ENCODE peak calls at places on chromosomes 3 and 15, in six cellular contexts. C is vagina, G is K562, Z is HL-60, U is endothelial cell of umbilical vein, I is GM23338. L is an unnamed sample.

GRCh38 chr15:67164401-67164791 is 90.1 kb downstream of the AAGAB start:
- DNase-seq in C (no peak), G (no peak), Z (no peak), U (peak), I (no peak), L (no peak)

GRCh38 chr15:98799461-98799971 is 151.2 kb downstream of the IGF1R start:
- DNase-seq in C (peak), G (no peak), Z (no peak), U (peak), I (peak), L (no peak)

GRCh38 chr3:11238880-11239279 is 33.3 kb upstream of the ATG7 start:
- DNase-seq in C (no peak), G (no peak), Z (no peak), U (peak), I (no peak), L (no peak)

GRCh38 chr15:60120100-60120499 is 116.0 kb downstream of the FOXB1 start:
- DNase-seq in C (no peak), G (no peak), Z (no peak), U (no peak), I (peak), L (no peak)

GRCh38 chr15:92938387-92938786 is 38.3 kb downstream of the CHD2 start:
- DNase-seq in C (no peak), G (no peak), Z (no peak), U (no peak), I (no peak), L (no peak)

GRCh38 chr3:158918451-158918850 is 116.6 kb downstream of the MFSD1 start:
- DNase-seq in C (no peak), G (no peak), Z (no peak), U (no peak), I (no peak), L (no peak)

GRCh38 chr15:78396186-78396814 is 41.7 kb upstream of the IREB2 start:
- DNase-seq in C (no peak), G (no peak), Z (no peak), U (no peak), I (no peak), L (no peak)

GRCh38 chr15:58361291-58361759 is 70.5 kb upstream of the LIPC start:
- DNase-seq in C (no peak), G (no peak), Z (peak), U (no peak), I (no peak), L (no peak)

GRCh38 chr3:54859204-54859603 is 68.7 kb downstream of the LRTM1 start:
- DNase-seq in C (no peak), G (no peak), Z (no peak), U (no peak), I (no peak), L (no peak)

GRCh38 chr3:20051123-20051806 is 11.0 kb downstream of the KAT2B start:
- DNase-seq in C (no peak), G (no peak), Z (no peak), U (no peak), I (no peak), L (no peak)

GRCh38 chr3:179449621-179450020 is 1.6 kb downstream of the GNB4 start:
- DNase-seq in C (no peak), G (no peak), Z (no peak), U (no peak), I (no peak), L (no peak)

GRCh38 chr15:67816668-67817067 is 8.6 kb upstream of the SKOR1 start:
- DNase-seq in C (no peak), G (no peak), Z (no peak), U (no peak), I (no peak), L (no peak)

GRCh38 chr3:35864871-35865270 is 225.5 kb downstream of the ARPP21 start:
- DNase-seq in C (no peak), G (no peak), Z (no peak), U (no peak), I (peak), L (no peak)

GRCh38 chr3:108388136-108389132 is 92.1 kb downstream of the HHLA2 start:
- DNase-seq in C (no peak), G (no peak), Z (no peak), U (no peak), I (no peak), L (no peak)

GRCh38 chr3:143895805-143896204 is 47.5 kb upstream of the SLC9A9 start:
- DNase-seq in C (no peak), G (no peak), Z (no peak), U (peak), I (no peak), L (no peak)

GRCh38 chr3:67699877-67700276 is 45.5 kb upstream of the SUCLG2 start:
- DNase-seq in C (no peak), G (no peak), Z (no peak), U (no peak), I (no peak), L (no peak)

GRCh38 chr3:195096053-195096452 is 174.9 kb downstream of the XXYLT1 start:
- DNase-seq in C (no peak), G (no peak), Z (no peak), U (no peak), I (no peak), L (no peak)

GRCh38 chr15:31292391-31293020 is 34.1 kb upstream of the KLF13 start:
- DNase-seq in C (no peak), G (no peak), Z (no peak), U (no peak), I (no peak), L (peak)

GRCh38 chr15:72379856-72380255 is 4.0 kb upstream of the HEXA start:
- DNase-seq in C (no peak), G (no peak), Z (no peak), U (peak), I (no peak), L (no peak)
- TF ChIP-seq CTCF in C (no peak), G (no peak), Z (no peak), U (no peak), I (no peak), L (no peak)

GRCh38 chr3:71578045-71578730 is 5.3 kb downstream of the FOXP1 start:
- DNase-seq in C (no peak), G (no peak), Z (peak), U (peak), I (no peak), L (no peak)

GRCh38 chr3:71579301-71579933 is 4.1 kb downstream of the FOXP1 start:
- DNase-seq in C (no peak), G (no peak), Z (no peak), U (no peak), I (no peak), L (no peak)

GRCh38 chr3:71579934-71580318 is 3.6 kb downstream of the FOXP1 start:
- DNase-seq in C (no peak), G (peak), Z (peak), U (peak), I (no peak), L (no peak)

GRCh38 chr3:71575433-71575832 is 8.1 kb downstream of the FOXP1 start:
- DNase-seq in C (no peak), G (no peak), Z (no peak), U (no peak), I (no peak), L (no peak)

GRCh38 chr3:71576966-71577459 is 6.5 kb downstream of the FOXP1 start:
- DNase-seq in C (no peak), G (no peak), Z (no peak), U (peak), I (no peak), L (no peak)
- TF ChIP-seq POLR2AphosphoS5 in C (no peak), G (no peak), Z (no peak), U (no peak), I (no peak), L (no peak)

GRCh38 chr15:51969728-51970127 is 1.9 kb downstream of the LEO1 start:
- DNase-seq in C (no peak), G (no peak), Z (no peak), U (no peak), I (no peak), L (no peak)

GRCh38 chr15:51970132-51970817 is 1.3 kb downstream of the LEO1 start:
- DNase-seq in C (no peak), G (no peak), Z (no peak), U (no peak), I (no peak), L (no peak)

GRCh38 chr15:51970981-51971352 is 611 bp downstream of the LEO1 start:
- DNase-seq in C (no peak), G (no peak), Z (no peak), U (no peak), I (no peak), L (no peak)

GRCh38 chr15:51973220-51973619 is 1.6 kb upstream of the LEO1 start:
- DNase-seq in C (no peak), G (no peak), Z (no peak), U (no peak), I (no peak), L (no peak)

DNA sequence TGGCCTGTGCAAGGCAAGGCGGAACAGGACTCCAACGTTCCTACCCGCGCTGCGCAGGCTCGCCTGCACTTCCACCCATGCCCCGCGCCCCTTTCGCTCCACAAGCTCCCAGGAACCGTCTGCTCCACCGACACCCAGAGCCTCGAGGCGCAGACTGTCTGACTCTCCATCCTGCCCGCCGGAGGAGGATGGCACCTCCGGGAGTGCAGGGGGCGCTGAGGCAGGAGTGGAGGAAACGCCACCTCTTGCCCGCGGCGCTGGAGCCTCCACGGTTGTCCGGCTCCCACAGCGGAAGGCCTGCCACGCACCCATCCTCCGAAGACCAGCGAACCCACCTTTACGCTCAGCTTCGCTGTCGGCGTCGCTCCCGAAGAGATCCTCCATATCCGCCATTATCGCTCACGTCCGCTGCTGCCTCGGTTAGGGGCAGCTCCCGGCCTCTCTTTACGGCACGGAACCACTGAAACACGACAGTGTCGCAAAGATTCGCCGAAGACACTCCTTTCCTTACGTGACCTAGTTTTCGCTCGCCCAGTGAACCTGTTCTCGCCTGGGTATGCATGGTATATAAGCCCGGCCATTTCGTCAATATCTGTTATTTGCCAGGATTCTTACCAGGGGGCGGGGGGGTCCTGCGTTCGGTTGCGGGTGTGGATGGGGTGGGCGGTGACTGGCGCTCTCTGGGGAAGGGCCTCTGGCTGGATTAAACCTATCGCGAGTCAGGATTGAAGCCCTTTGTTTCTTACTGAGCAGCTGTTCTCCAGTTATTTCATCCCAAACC is at the start of gene LEO1:
- DNase-seq in C (peak), G (peak), Z (peak), U (peak), I (peak), L (peak)
- TF ChIP-seq CTCF in C (peak), G (peak), Z (no peak), U (peak), I (peak), L (no peak)

GRCh38 chr15:57152133-57152532 is 224.2 kb upstream of the CGNL1 start:
- DNase-seq in C (no peak), G (no peak), Z (no peak), U (no peak), I (no peak), L (no peak)

GRCh38 chr15:57149196-57149595 is 227.1 kb upstream of the CGNL1 start:
- DNase-seq in C (no peak), G (no peak), Z (no peak), U (peak), I (no peak), L (no peak)

GRCh38 chr15:57148236-57148635 is 228.1 kb upstream of the CGNL1 start:
- DNase-seq in C (no peak), G (no peak), Z (no peak), U (no peak), I (no peak), L (no peak)

GRCh38 chr15:57152666-57153065 is 223.6 kb upstream of the CGNL1 start:
- DNase-seq in C (no peak), G (no peak), Z (no peak), U (no peak), I (no peak), L (no peak)

DNA sequence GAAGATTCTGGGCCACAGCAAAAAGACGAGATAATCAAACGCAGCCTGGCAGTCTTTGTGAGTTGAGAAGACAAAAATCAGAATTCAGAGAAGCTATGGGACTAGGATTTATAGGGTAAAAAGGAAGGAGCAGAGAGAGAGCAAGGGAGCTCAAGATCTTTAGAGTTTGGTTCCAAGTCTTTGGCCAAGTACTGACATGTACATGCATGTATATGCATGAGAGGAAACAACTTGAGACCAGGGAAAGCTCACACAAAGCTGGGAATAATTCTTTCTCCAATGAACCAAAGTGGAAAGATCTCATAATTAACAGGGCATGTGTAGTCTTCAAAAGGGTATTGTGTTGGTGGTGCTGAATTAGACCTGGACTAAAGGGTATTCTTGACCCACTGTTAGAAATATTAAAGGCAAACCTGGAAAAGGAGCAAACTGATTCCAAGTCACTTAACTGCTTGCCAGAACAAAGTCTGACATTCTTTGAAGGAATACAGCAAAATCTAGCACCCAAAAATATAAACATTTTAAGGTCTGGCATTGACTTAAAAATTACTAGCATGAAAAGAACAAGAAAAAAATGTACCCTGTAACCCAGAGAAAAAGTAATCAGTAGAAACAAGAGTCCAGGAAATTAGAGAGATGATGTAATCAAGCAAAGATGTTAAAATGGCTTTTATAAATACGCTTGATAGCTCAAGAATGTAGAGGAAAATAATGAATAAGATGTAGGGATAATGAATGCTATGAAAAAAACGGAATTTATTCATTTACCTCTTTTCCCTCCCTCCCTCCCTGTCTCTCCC is 226.0 kb upstream of the CGNL1 start:
- DNase-seq in C (no peak), G (no peak), Z (no peak), U (peak), I (no peak), L (no peak)
- TF ChIP-seq POLR2AphosphoS5 in C (no peak), G (no peak), Z (no peak), U (no peak), I (no peak), L (no peak)

GRCh38 chr15:37789392-37789776 is 145.1 kb upstream of the TMCO5A start:
- DNase-seq in C (no peak), G (no peak), Z (no peak), U (no peak), I (no peak), L (no peak)
- TF ChIP-seq CTCF in C (no peak), G (no peak), Z (no peak), U (no peak), I (peak), L (no peak)

GRCh38 chr3:129890125-129890524 is 3.4 kb downstream of the TMCC1 start:
- DNase-seq in C (no peak), G (no peak), Z (peak), U (peak), I (no peak), L (no peak)

GRCh38 chr3:129890891-129891290 is 2.6 kb downstream of the TMCC1 start:
- DNase-seq in C (no peak), G (no peak), Z (no peak), U (no peak), I (no peak), L (no peak)

GRCh38 chr3:129893616-129894070 is at the start of gene TMCC1:
- DNase-seq in C (peak), G (peak), Z (peak), U (peak), I (peak), L (peak)

GRCh38 chr3:129892486-129892856 is 1.0 kb downstream of the TMCC1 start:
- DNase-seq in C (no peak), G (no peak), Z (no peak), U (no peak), I (no peak), L (no peak)

DNA sequence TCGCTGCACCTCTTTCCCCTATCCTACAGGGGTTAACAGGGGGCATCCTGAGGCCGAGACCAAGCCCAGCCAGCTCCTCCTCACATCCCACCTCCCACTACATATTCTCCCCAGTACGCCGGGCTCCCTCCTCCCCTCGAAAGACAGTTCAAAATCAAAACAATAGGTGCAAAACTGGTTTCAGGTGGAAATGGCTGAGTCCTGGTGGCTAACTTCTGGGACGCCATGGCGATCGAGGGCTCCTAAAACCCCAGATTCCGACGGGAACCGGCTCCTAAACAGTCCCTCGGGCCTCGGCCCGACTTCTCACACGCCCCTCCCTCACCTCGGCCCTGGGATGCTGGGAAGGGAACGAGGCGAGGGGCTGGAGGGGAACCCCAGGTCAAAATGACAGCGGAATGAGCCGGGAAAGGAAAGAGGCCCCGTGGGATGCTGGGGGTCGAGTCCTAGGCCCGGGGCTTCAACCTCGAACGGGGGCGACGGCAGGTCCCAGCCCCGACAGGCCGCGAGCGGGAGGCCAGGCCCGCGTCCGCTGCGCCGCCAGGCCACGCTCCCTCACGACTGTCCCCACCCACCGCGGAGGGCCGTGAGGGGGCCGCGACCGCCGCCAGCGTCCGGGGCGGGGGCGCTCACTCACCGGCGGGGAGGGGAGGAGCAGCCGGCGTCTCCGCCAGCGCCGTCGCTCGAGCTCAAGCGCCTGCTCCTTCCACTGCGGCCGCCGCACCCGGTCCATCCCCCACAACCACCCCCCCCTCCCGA is 475 bp downstream of the TMCC1 start:
- DNase-seq in C (no peak), G (peak), Z (no peak), U (peak), I (peak), L (no peak)
- TF ChIP-seq POLR2AphosphoS5 in C (no peak), G (no peak), Z (no peak), U (peak), I (no peak), L (no peak)

GRCh38 chr15:86178845-86179244 is 99.2 kb downstream of the AGBL1 start:
- DNase-seq in C (no peak), G (no peak), Z (no peak), U (no peak), I (peak), L (no peak)
- TF ChIP-seq CTCF in C (no peak), G (no peak), Z (no peak), U (no peak), I (peak), L (no peak)